ENCODE peak calls at places on chromosomes 13 and 19, in ten cellular contexts. One of them, this sample, is unnamed.

GRCh38 chr19:55702131-55702627 is 27.2 kb downstream of the EPN1 start:
- DNase-seq in uterus: no peak
- DNase-seq in ovary: peak
- DNase-seq in adrenal gland: peak
- DNase-seq in IMR-90: no peak
- DNase-seq in Peyer's patch: peak
- DNase-seq in upper lobe of left lung: no peak
- DNase-seq in left lung: no peak
- DNase-seq in H1: no peak
- DNase-seq in tibial nerve: no peak
- DNase-seq in this sample: no peak

GRCh38 chr19:6590458-6591319 is at the start of gene CD70:
- DNase-seq in left lung: peak
- DNase-seq in adrenal gland: no peak
- DNase-seq in upper lobe of left lung: no peak
- DNase-seq in uterus: no peak
- DNase-seq in H1: no peak
- DNase-seq in ovary: no peak
- DNase-seq in Peyer's patch: peak
- DNase-seq in tibial nerve: no peak
- DNase-seq in IMR-90: no peak
- DNase-seq in this sample: peak

GRCh38 chr19:49020931-49021895 is 2.9 kb downstream of the CGB3 start:
- DNase-seq in uterus: no peak
- DNase-seq in adrenal gland: no peak
- DNase-seq in upper lobe of left lung: no peak
- DNase-seq in ovary: no peak
- DNase-seq in H1: no peak
- DNase-seq in IMR-90: peak
- DNase-seq in tibial nerve: no peak
- DNase-seq in Peyer's patch: no peak
- DNase-seq in left lung: no peak
- DNase-seq in this sample: peak

GRCh38 chr13:92640936-92641335 is 585.7 kb upstream of the GPC6 start:
- DNase-seq in tibial nerve: no peak
- DNase-seq in Peyer's patch: no peak
- DNase-seq in left lung: no peak
- DNase-seq in upper lobe of left lung: no peak
- DNase-seq in IMR-90: peak
- DNase-seq in ovary: no peak
- DNase-seq in adrenal gland: no peak
- DNase-seq in H1: no peak
- DNase-seq in uterus: no peak
- DNase-seq in this sample: peak

GRCh38 chr13:94269557-94269956 is 209.9 kb downstream of the DCT start:
- DNase-seq in adrenal gland: no peak
- DNase-seq in H1: no peak
- DNase-seq in upper lobe of left lung: no peak
- DNase-seq in tibial nerve: no peak
- DNase-seq in IMR-90: no peak
- DNase-seq in left lung: no peak
- DNase-seq in uterus: no peak
- DNase-seq in Peyer's patch: no peak
- DNase-seq in ovary: no peak
- DNase-seq in this sample: no peak

GRCh38 chr13:28161370-28161769 is 23.0 kb downstream of the PAN3 start:
- DNase-seq in upper lobe of left lung: no peak
- DNase-seq in uterus: no peak
- DNase-seq in tibial nerve: no peak
- DNase-seq in H1: no peak
- DNase-seq in ovary: no peak
- DNase-seq in IMR-90: peak
- DNase-seq in adrenal gland: no peak
- DNase-seq in Peyer's patch: peak
- DNase-seq in left lung: no peak
- DNase-seq in this sample: no peak

GRCh38 chr19:42114412-42114811 is 17.8 kb downstream of the POU2F2 start:
- DNase-seq in H1: no peak
- DNase-seq in tibial nerve: no peak
- DNase-seq in upper lobe of left lung: no peak
- DNase-seq in uterus: no peak
- DNase-seq in left lung: no peak
- DNase-seq in IMR-90: no peak
- DNase-seq in adrenal gland: no peak
- DNase-seq in Peyer's patch: peak
- DNase-seq in ovary: no peak
- DNase-seq in this sample: no peak

GRCh38 chr19:44576843-44577565 is 36.4 kb upstream of the IGSF23 start:
- DNase-seq in Peyer's patch: peak
- DNase-seq in ovary: no peak
- DNase-seq in adrenal gland: peak
- DNase-seq in tibial nerve: no peak
- DNase-seq in upper lobe of left lung: peak
- DNase-seq in H1: no peak
- DNase-seq in left lung: no peak
- DNase-seq in IMR-90: peak
- DNase-seq in uterus: no peak
- DNase-seq in this sample: peak

GRCh38 chr19:33679696-33680095 is 57.9 kb downstream of the CHST8 start:
- DNase-seq in left lung: no peak
- DNase-seq in ovary: no peak
- DNase-seq in IMR-90: no peak
- DNase-seq in upper lobe of left lung: no peak
- DNase-seq in adrenal gland: no peak
- DNase-seq in uterus: no peak
- DNase-seq in tibial nerve: no peak
- DNase-seq in Peyer's patch: no peak
- DNase-seq in H1: no peak
- DNase-seq in this sample: no peak

GRCh38 chr19:38183227-38183914 is 40.7 kb downstream of the DPF1 start:
- DNase-seq in IMR-90: no peak
- DNase-seq in uterus: peak
- DNase-seq in ovary: peak
- DNase-seq in H1: peak
- DNase-seq in adrenal gland: peak
- DNase-seq in tibial nerve: peak
- DNase-seq in Peyer's patch: no peak
- DNase-seq in left lung: no peak
- DNase-seq in upper lobe of left lung: no peak
- DNase-seq in this sample: peak

GRCh38 chr19:29579308-29579910 is 26.7 kb upstream of the POP4 start:
- DNase-seq in IMR-90: no peak
- DNase-seq in upper lobe of left lung: no peak
- DNase-seq in uterus: no peak
- DNase-seq in adrenal gland: no peak
- DNase-seq in left lung: no peak
- DNase-seq in H1: no peak
- DNase-seq in tibial nerve: no peak
- DNase-seq in Peyer's patch: no peak
- DNase-seq in ovary: no peak
- DNase-seq in this sample: no peak

GRCh38 chr13:32911506-32911905 is 104.7 kb upstream of the KL start:
- DNase-seq in tibial nerve: no peak
- DNase-seq in ovary: no peak
- DNase-seq in Peyer's patch: no peak
- DNase-seq in adrenal gland: no peak
- DNase-seq in uterus: no peak
- DNase-seq in H1: peak
- DNase-seq in upper lobe of left lung: no peak
- DNase-seq in IMR-90: peak
- DNase-seq in left lung: no peak
- DNase-seq in this sample: peak

GRCh38 chr13:95300625-95301134 is 571 bp downstream of the ABCC4 start:
- DNase-seq in Peyer's patch: peak
- DNase-seq in adrenal gland: peak
- DNase-seq in tibial nerve: peak
- DNase-seq in uterus: peak
- DNase-seq in ovary: peak
- DNase-seq in H1: no peak
- DNase-seq in left lung: peak
- DNase-seq in upper lobe of left lung: peak
- DNase-seq in IMR-90: peak
- DNase-seq in this sample: peak
- TF ChIP-seq CTCF in Peyer's patch: peak
- TF ChIP-seq CTCF in adrenal gland: no peak
- TF ChIP-seq CTCF in tibial nerve: no peak
- TF ChIP-seq CTCF in uterus: no peak
- TF ChIP-seq CTCF in ovary: no peak
- TF ChIP-seq CTCF in H1: no peak
- TF ChIP-seq CTCF in left lung: no peak
- TF ChIP-seq CTCF in upper lobe of left lung: no peak
- TF ChIP-seq CTCF in IMR-90: peak
- TF ChIP-seq CTCF in this sample: peak

GRCh38 chr19:47407417-47407774 is 11.9 kb downstream of the MEIS3 start:
- DNase-seq in upper lobe of left lung: no peak
- DNase-seq in left lung: no peak
- DNase-seq in uterus: no peak
- DNase-seq in tibial nerve: no peak
- DNase-seq in adrenal gland: no peak
- DNase-seq in H1: no peak
- DNase-seq in IMR-90: no peak
- DNase-seq in ovary: no peak
- DNase-seq in Peyer's patch: no peak
- DNase-seq in this sample: no peak
- H3K4me3 ChIP-seq in upper lobe of left lung: no peak
- H3K4me3 ChIP-seq in left lung: no peak
- H3K4me3 ChIP-seq in uterus: no peak
- H3K4me3 ChIP-seq in tibial nerve: no peak
- H3K4me3 ChIP-seq in adrenal gland: no peak
- H3K4me3 ChIP-seq in H1: no peak
- H3K4me3 ChIP-seq in IMR-90: no peak
- H3K4me3 ChIP-seq in ovary: no peak
- H3K4me3 ChIP-seq in Peyer's patch: no peak
- H3K4me3 ChIP-seq in this sample: no peak

DNA sequence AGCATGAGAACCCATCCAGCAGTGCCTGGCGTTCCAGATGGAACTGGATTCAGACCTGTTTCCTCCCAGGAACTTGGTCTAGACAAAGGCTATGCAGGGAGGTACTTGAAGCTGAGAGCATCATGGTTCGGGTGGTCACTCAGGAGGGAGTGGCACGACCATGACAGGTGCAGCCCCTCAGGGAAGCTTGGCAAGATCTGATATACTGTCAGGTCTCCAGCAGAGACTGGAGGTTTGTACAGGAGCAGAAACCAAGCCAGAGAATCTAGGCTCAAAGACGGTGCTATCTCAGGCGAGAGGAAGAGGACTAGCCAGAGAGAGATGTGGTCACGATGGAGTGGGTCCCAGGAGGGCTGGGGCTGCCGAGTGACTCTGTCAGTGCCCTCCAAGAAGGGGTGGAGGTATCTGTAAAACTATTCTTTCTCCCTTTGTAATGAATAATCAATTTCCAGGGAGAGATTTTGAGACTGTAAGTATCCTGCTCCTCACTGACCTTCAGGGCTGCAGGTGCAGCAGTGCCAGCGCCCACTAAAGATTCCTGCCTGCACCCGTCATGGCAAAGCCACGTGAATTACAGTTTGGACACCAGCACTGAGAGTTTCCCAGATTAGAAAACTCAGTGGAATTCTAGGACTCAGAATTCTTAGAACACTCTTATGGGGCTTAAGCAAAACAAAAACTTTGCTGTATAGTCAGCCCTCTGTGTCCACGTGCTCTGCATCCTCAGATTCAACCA is 10.2 kb upstream of the DCUN1D2 start:
- DNase-seq in tibial nerve: no peak
- DNase-seq in ovary: no peak
- DNase-seq in upper lobe of left lung: no peak
- DNase-seq in Peyer's patch: no peak
- DNase-seq in left lung: no peak
- DNase-seq in adrenal gland: no peak
- DNase-seq in IMR-90: no peak
- DNase-seq in H1: no peak
- DNase-seq in uterus: no peak
- DNase-seq in this sample: no peak
- H3K27ac ChIP-seq in tibial nerve: no peak
- H3K27ac ChIP-seq in ovary: no peak
- H3K27ac ChIP-seq in upper lobe of left lung: no peak
- H3K27ac ChIP-seq in Peyer's patch: no peak
- H3K27ac ChIP-seq in left lung: no peak
- H3K27ac ChIP-seq in adrenal gland: no peak
- H3K27ac ChIP-seq in IMR-90: no peak
- H3K27ac ChIP-seq in H1: no peak
- H3K27ac ChIP-seq in uterus: no peak
- H3K27ac ChIP-seq in this sample: no peak

GRCh38 chr13:31236211-31236786 is 36.5 kb downstream of the B3GLCT start:
- DNase-seq in IMR-90: peak
- DNase-seq in uterus: peak
- DNase-seq in tibial nerve: peak
- DNase-seq in adrenal gland: no peak
- DNase-seq in Peyer's patch: no peak
- DNase-seq in H1: no peak
- DNase-seq in upper lobe of left lung: no peak
- DNase-seq in ovary: no peak
- DNase-seq in left lung: no peak
- DNase-seq in this sample: peak

GRCh38 chr13:31234729-31235128 is 35.0 kb downstream of the B3GLCT start:
- DNase-seq in IMR-90: no peak
- DNase-seq in ovary: no peak
- DNase-seq in tibial nerve: no peak
- DNase-seq in Peyer's patch: no peak
- DNase-seq in adrenal gland: no peak
- DNase-seq in H1: no peak
- DNase-seq in uterus: no peak
- DNase-seq in upper lobe of left lung: no peak
- DNase-seq in left lung: no peak
- DNase-seq in this sample: no peak
- TF ChIP-seq CTCF in IMR-90: peak
- TF ChIP-seq CTCF in ovary: no peak
- TF ChIP-seq CTCF in tibial nerve: no peak
- TF ChIP-seq CTCF in Peyer's patch: no peak
- TF ChIP-seq CTCF in adrenal gland: peak
- TF ChIP-seq CTCF in H1: peak
- TF ChIP-seq CTCF in uterus: no peak
- TF ChIP-seq CTCF in upper lobe of left lung: peak
- TF ChIP-seq CTCF in left lung: no peak
- TF ChIP-seq CTCF in this sample: no peak